ENCODE peak calls at places on chromosomes 16 and 17, in six cellular contexts. H is frontal cortex, Q is activated T-cell treated with anti-CD3 and anti-CD28 coated beads for 1 hour, B is lung, A is thoracic aorta, G is T-helper 22 cell. N is an unnamed sample.

GRCh38 chr16:68529931-68530667 is 9.0 kb upstream of the ZFP90 start:
- DNase-seq in H (peak), Q (peak), B (peak), A (peak), G (peak), N (peak)

GRCh38 chr16:1786242-1787055 is 3.7 kb downstream of the NUBP2 start:
- DNase-seq in H (no peak), Q (no peak), B (no peak), A (no peak), G (no peak), N (no peak)

GRCh38 chr16:67525176-67525860 is 3.3 kb upstream of the RIPOR1 start:
- DNase-seq in H (peak), Q (no peak), B (no peak), A (no peak), G (no peak), N (peak)

GRCh38 chr17:80980397-80981061 is 11.1 kb upstream of the CHMP6 start:
- DNase-seq in H (no peak), Q (no peak), B (no peak), A (no peak), G (no peak), N (peak)

GRCh38 chr16:4273858-4274291 is 1.1 kb upstream of the TFAP4 start:
- DNase-seq in H (no peak), Q (peak), B (peak), A (no peak), G (no peak), N (peak)

GRCh38 chr17:67718325-67718941 is 697 bp downstream of the NOL11 start:
- DNase-seq in H (no peak), Q (no peak), B (no peak), A (no peak), G (peak), N (peak)

GRCh38 chr16:5228369-5228768 is 130.8 kb upstream of the EEF2KMT start:
- DNase-seq in H (no peak), Q (no peak), B (no peak), A (no peak), G (no peak), N (no peak)

GRCh38 chr16:55439101-55439690 is 39.8 kb upstream of the MMP2 start:
- DNase-seq in H (no peak), Q (no peak), B (no peak), A (no peak), G (no peak), N (no peak)

GRCh38 chr17:28406478-28406824 is 439 bp upstream of the SLC46A1 start:
- DNase-seq in H (no peak), Q (no peak), B (no peak), A (no peak), G (no peak), N (no peak)

GRCh38 chr16:60304078-60304477 is 1570.0 kb upstream of the GOT2 start:
- DNase-seq in H (no peak), Q (no peak), B (no peak), A (no peak), G (no peak), N (no peak)